ENCODE peak calls at places on chromosomes 16 and 17, in ten cellular contexts. One of them, this sample, is unnamed.

GRCh38 chr16:81522141-81522701 is 77.6 kb downstream of the CMIP start:
- DNase-seq in kidney: no peak
- DNase-seq in HL-60: no peak
- DNase-seq in GM04504: no peak
- DNase-seq in GM03348: no peak
- DNase-seq in thoracic aorta: no peak
- DNase-seq in T-helper 2 cell: no peak
- DNase-seq in kidney tubule cell: no peak
- DNase-seq in A549: no peak
- DNase-seq in COR-L47: no peak
- DNase-seq in this sample: no peak

GRCh38 chr17:42414782-42415409 is 8.2 kb downstream of the CAVIN1 start:
- DNase-seq in kidney: no peak
- DNase-seq in HL-60: peak
- DNase-seq in GM04504: no peak
- DNase-seq in GM03348: no peak
- DNase-seq in thoracic aorta: no peak
- DNase-seq in T-helper 2 cell: no peak
- DNase-seq in kidney tubule cell: no peak
- DNase-seq in A549: no peak
- DNase-seq in COR-L47: no peak
- DNase-seq in this sample: no peak

GRCh38 chr17:50948711-50949110 is 82.6 kb upstream of the TOB1 start:
- DNase-seq in kidney: no peak
- DNase-seq in HL-60: no peak
- DNase-seq in GM04504: no peak
- DNase-seq in GM03348: no peak
- DNase-seq in thoracic aorta: no peak
- DNase-seq in T-helper 2 cell: no peak
- DNase-seq in kidney tubule cell: no peak
- DNase-seq in A549: no peak
- DNase-seq in COR-L47: no peak
- DNase-seq in this sample: no peak

GRCh38 chr16:86306046-86306644 is 204.2 kb upstream of the FOXF1 start:
- DNase-seq in kidney: no peak
- DNase-seq in HL-60: no peak
- DNase-seq in GM04504: peak
- DNase-seq in GM03348: no peak
- DNase-seq in thoracic aorta: no peak
- DNase-seq in T-helper 2 cell: no peak
- DNase-seq in kidney tubule cell: no peak
- DNase-seq in A549: no peak
- DNase-seq in COR-L47: no peak
- DNase-seq in this sample: no peak

GRCh38 chr17:29828676-29829291 is 101.2 kb downstream of the SSH2 start:
- DNase-seq in kidney: no peak
- DNase-seq in HL-60: no peak
- DNase-seq in GM04504: no peak
- DNase-seq in GM03348: no peak
- DNase-seq in thoracic aorta: no peak
- DNase-seq in T-helper 2 cell: no peak
- DNase-seq in kidney tubule cell: no peak
- DNase-seq in A549: no peak
- DNase-seq in COR-L47: no peak
- DNase-seq in this sample: no peak

GRCh38 chr17:19409509-19409908 is 1.5 kb upstream of the RNF112 start:
- DNase-seq in kidney: no peak
- DNase-seq in HL-60: no peak
- DNase-seq in GM04504: no peak
- DNase-seq in GM03348: peak
- DNase-seq in thoracic aorta: no peak
- DNase-seq in T-helper 2 cell: no peak
- DNase-seq in kidney tubule cell: peak
- DNase-seq in A549: no peak
- DNase-seq in COR-L47: no peak
- DNase-seq in this sample: no peak

GRCh38 chr17:6276711-6277110 is 158.2 kb downstream of the AIPL1 start:
- DNase-seq in kidney: no peak
- DNase-seq in HL-60: no peak
- DNase-seq in GM04504: no peak
- DNase-seq in GM03348: no peak
- DNase-seq in thoracic aorta: no peak
- DNase-seq in T-helper 2 cell: no peak
- DNase-seq in kidney tubule cell: no peak
- DNase-seq in A549: no peak
- DNase-seq in COR-L47: no peak
- DNase-seq in this sample: no peak

GRCh38 chr17:71726320-71726719 is 394.5 kb upstream of the SOX9 start:
- DNase-seq in kidney: no peak
- DNase-seq in HL-60: no peak
- DNase-seq in GM04504: no peak
- DNase-seq in GM03348: no peak
- DNase-seq in thoracic aorta: no peak
- DNase-seq in T-helper 2 cell: no peak
- DNase-seq in kidney tubule cell: no peak
- DNase-seq in A549: no peak
- DNase-seq in COR-L47: peak
- DNase-seq in this sample: no peak

GRCh38 chr17:59221159-59221847 is 992 bp downstream of the GDPD1 start:
- DNase-seq in kidney: no peak
- DNase-seq in HL-60: no peak
- DNase-seq in GM04504: no peak
- DNase-seq in GM03348: no peak
- DNase-seq in thoracic aorta: no peak
- DNase-seq in T-helper 2 cell: no peak
- DNase-seq in kidney tubule cell: peak
- DNase-seq in A549: no peak
- DNase-seq in COR-L47: no peak
- DNase-seq in this sample: peak

GRCh38 chr17:71764507-71764906 is 356.3 kb upstream of the SOX9 start:
- DNase-seq in kidney: no peak
- DNase-seq in HL-60: peak
- DNase-seq in GM04504: no peak
- DNase-seq in GM03348: peak
- DNase-seq in thoracic aorta: no peak
- DNase-seq in T-helper 2 cell: no peak
- DNase-seq in kidney tubule cell: peak
- DNase-seq in A549: peak
- DNase-seq in COR-L47: no peak
- DNase-seq in this sample: peak

GRCh38 chr17:7825206-7825980 is 8.6 kb upstream of the KDM6B start:
- DNase-seq in kidney: no peak
- DNase-seq in HL-60: no peak
- DNase-seq in GM04504: no peak
- DNase-seq in GM03348: no peak
- DNase-seq in thoracic aorta: no peak
- DNase-seq in T-helper 2 cell: no peak
- DNase-seq in kidney tubule cell: peak
- DNase-seq in A549: peak
- DNase-seq in COR-L47: no peak
- DNase-seq in this sample: no peak

GRCh38 chr17:53626286-53626685 is 196.4 kb upstream of the KIF2B start:
- DNase-seq in kidney: no peak
- DNase-seq in HL-60: no peak
- DNase-seq in GM04504: peak
- DNase-seq in GM03348: peak
- DNase-seq in thoracic aorta: no peak
- DNase-seq in T-helper 2 cell: no peak
- DNase-seq in kidney tubule cell: peak
- DNase-seq in A549: no peak
- DNase-seq in COR-L47: no peak
- DNase-seq in this sample: no peak

GRCh38 chr17:33284022-33284421 is 9.1 kb downstream of the ASIC2 start:
- DNase-seq in kidney: no peak
- DNase-seq in HL-60: no peak
- DNase-seq in GM04504: peak
- DNase-seq in GM03348: peak
- DNase-seq in thoracic aorta: peak
- DNase-seq in T-helper 2 cell: no peak
- DNase-seq in kidney tubule cell: peak
- DNase-seq in A549: peak
- DNase-seq in COR-L47: no peak
- DNase-seq in this sample: peak

GRCh38 chr17:55086635-55087058 is 118.1 kb downstream of the STXBP4 start:
- DNase-seq in kidney: no peak
- DNase-seq in HL-60: peak
- DNase-seq in GM04504: peak
- DNase-seq in GM03348: peak
- DNase-seq in thoracic aorta: no peak
- DNase-seq in T-helper 2 cell: no peak
- DNase-seq in kidney tubule cell: peak
- DNase-seq in A549: no peak
- DNase-seq in COR-L47: no peak
- DNase-seq in this sample: no peak

GRCh38 chr17:48100591-48101011 is 677 bp downstream of the CBX1 start:
- DNase-seq in kidney: peak
- DNase-seq in HL-60: no peak
- DNase-seq in GM04504: peak
- DNase-seq in GM03348: peak
- DNase-seq in thoracic aorta: no peak
- DNase-seq in T-helper 2 cell: no peak
- DNase-seq in kidney tubule cell: peak
- DNase-seq in A549: peak
- DNase-seq in COR-L47: peak
- DNase-seq in this sample: peak

GRCh38 chr16:425082-425718 is at the start of gene RAB11FIP3:
- DNase-seq in kidney: peak
- DNase-seq in HL-60: peak
- DNase-seq in GM04504: peak
- DNase-seq in GM03348: peak
- DNase-seq in thoracic aorta: peak
- DNase-seq in T-helper 2 cell: peak
- DNase-seq in kidney tubule cell: peak
- DNase-seq in A549: peak
- DNase-seq in COR-L47: peak
- DNase-seq in this sample: peak